ENCODE peak calls at places on chromosomes 11 and 22, in four cellular contexts. Z is AG04449, U is endodermal cell, V is RWPE2. J is an unnamed sample.

GRCh38 chr22:39237276-39238123 is 7.3 kb downstream of the PDGFB start:
- DNase-seq in Z (no peak), U (no peak), V (no peak), J (no peak)

GRCh38 chr11:972812-973211 is 47.1 kb downstream of the AP2A2 start:
- DNase-seq in Z (no peak), U (no peak), V (no peak), J (no peak)

GRCh38 chr11:68471360-68472340 is 11.1 kb downstream of the PPP6R3 start:
- DNase-seq in Z (peak), U (no peak), V (no peak), J (no peak)

GRCh38 chr11:64868904-64869570 is 9.4 kb downstream of the EHD1 start:
- DNase-seq in Z (no peak), U (no peak), V (peak), J (no peak)

GRCh38 chr22:17140022-17140421 is 18.9 kb upstream of the TMEM121B start:
- DNase-seq in Z (no peak), U (no peak), V (no peak), J (no peak)

GRCh38 chr11:6357222-6357621 is 33.1 kb upstream of the SMPD1 start:
- DNase-seq in Z (peak), U (no peak), V (no peak), J (no peak)

GRCh38 chr11:10606536-10607208 is 38.2 kb upstream of the LYVE1 start:
- DNase-seq in Z (peak), U (no peak), V (no peak), J (no peak)

GRCh38 chr22:33923660-33924246 is 3.5 kb upstream of the LARGE1 start:
- DNase-seq in Z (no peak), U (peak), V (no peak), J (peak)

GRCh38 chr11:804599-804964 is 449 bp downstream of the PIDD1 start:
- DNase-seq in Z (no peak), U (peak), V (no peak), J (no peak)

GRCh38 chr11:3939651-3940190 is 84.3 kb downstream of the STIM1 start:
- DNase-seq in Z (no peak), U (no peak), V (no peak), J (no peak)

GRCh38 chr11:79864882-79865281 is 424.1 kb upstream of the TENM4 start:
- DNase-seq in Z (no peak), U (no peak), V (no peak), J (no peak)

GRCh38 chr11:99260696-99261095 is 239.9 kb downstream of the CNTN5 start:
- DNase-seq in Z (no peak), U (no peak), V (no peak), J (no peak)
- TF ChIP-seq CTCF in Z (no peak), U (no peak), V (no peak), J (no peak)

GRCh38 chr11:104531894-104532293 is 366.4 kb downstream of the CASP12 start:
- DNase-seq in Z (no peak), U (no peak), V (no peak), J (no peak)

GRCh38 chr11:104529213-104529612 is 365.3 kb upstream of the PDGFD start:
- DNase-seq in Z (no peak), U (no peak), V (no peak), J (no peak)

GRCh38 chr11:104534268-104534667 is 364.0 kb downstream of the CASP12 start:
- DNase-seq in Z (no peak), U (no peak), V (no peak), J (no peak)

GRCh38 chr11:104529916-104530315 is 366.0 kb upstream of the PDGFD start:
- DNase-seq in Z (no peak), U (no peak), V (no peak), J (no peak)

GRCh38 chr11:104531075-104531474 is 367.1 kb upstream of the PDGFD start:
- DNase-seq in Z (no peak), U (peak), V (no peak), J (no peak)
- TF ChIP-seq CTCF in Z (no peak), U (peak), V (peak), J (no peak)

DNA sequence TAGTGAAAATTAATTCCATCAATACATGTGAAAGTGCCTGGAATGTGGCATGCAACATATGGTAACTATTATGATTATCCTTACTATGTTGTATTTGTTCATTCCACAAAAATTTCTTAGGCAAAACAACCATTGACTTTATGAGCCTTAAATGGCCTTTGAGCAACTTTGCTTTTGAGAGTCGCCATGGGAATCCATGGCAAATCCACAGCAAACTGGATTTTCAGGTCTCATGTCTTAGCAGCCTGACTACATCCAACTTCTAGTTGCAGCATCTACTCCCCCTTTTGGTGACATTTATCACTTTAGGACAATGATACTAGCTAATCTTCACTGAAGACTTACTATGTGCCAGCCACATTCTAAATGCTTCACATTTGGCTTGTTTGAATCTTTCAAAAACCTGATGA is 56.8 kb downstream of the SLC1A2 start:
- DNase-seq in Z (no peak), U (no peak), V (no peak), J (no peak)
- TF ChIP-seq CTCF in Z (no peak), U (peak), V (no peak), J (no peak)

GRCh38 chr22:46452195-46453005 is 85.0 kb downstream of the CELSR1 start:
- DNase-seq in Z (no peak), U (no peak), V (no peak), J (no peak)

GRCh38 chr22:46450931-46451660 is 86.3 kb downstream of the CELSR1 start:
- DNase-seq in Z (no peak), U (no peak), V (no peak), J (no peak)

GRCh38 chr22:46449974-46450745 is 87.3 kb downstream of the CELSR1 start:
- DNase-seq in Z (no peak), U (peak), V (no peak), J (no peak)

GRCh38 chr22:46453006-46453828 is 84.2 kb downstream of the CELSR1 start:
- DNase-seq in Z (no peak), U (no peak), V (peak), J (no peak)

DNA sequence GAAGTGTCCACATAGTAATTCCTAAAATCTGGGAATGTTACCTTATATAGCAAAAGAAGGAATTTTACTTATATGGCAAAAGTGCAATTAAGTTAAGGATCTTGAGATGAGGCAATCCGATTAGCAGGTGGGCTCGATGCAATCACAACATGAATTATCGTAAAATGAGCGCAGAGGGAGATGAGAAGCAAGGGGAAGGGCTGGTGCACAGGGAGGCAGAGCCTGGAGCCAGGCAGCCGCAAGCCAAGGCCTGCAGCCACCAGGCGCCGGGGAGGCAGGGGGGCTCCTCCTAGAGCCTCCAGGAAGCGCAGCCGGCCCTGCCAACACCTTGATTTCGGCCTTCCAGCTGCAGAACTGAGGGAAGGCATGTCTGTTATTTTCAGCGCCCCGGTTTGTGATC is 85.7 kb downstream of the CELSR1 start:
- DNase-seq in Z (no peak), U (no peak), V (no peak), J (no peak)
- TF ChIP-seq CTCF in Z (no peak), U (no peak), V (no peak), J (no peak)

DNA sequence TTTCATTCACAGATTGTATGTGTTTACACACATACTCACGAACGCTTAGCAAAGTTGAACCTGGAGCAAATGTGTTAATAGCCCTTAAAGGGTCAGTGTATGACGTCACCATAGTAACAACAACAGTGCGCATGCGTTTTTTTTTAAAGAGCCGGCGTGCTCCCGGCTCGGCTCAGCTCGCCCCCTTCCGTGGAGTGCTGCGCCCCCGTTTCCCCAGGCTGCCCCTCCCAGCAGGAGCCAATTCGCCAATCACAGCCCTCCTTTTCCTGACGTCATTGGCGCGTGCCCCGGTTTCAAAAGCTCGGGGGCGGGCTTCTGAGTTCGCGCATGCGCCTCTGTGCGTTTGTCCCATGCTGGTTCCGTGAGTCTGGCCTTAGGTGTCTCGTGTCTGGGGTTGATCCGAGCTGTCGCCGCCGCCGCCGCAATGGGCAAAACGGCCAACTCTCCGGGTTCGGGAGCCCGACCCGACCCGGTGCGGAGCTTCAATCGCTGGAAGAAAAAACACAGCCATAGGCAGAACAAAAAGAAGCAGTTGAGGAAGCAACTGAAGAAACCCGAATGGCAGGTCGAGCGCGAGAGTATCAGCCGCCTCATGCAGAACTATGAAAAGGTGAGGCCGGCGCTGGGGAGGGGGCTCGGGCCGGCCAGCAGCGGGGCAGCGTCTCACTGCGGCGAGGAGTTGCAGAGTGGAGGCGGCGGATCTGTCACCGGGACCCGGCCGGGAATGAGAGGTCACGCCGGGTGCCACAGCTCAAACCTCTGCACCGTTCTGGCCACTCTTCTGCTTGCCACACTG is at the start of gene DDX10:
- DNase-seq in Z (peak), U (peak), V (peak), J (peak)
- TF ChIP-seq CTCF in Z (peak), U (no peak), V (peak), J (no peak)

DNA sequence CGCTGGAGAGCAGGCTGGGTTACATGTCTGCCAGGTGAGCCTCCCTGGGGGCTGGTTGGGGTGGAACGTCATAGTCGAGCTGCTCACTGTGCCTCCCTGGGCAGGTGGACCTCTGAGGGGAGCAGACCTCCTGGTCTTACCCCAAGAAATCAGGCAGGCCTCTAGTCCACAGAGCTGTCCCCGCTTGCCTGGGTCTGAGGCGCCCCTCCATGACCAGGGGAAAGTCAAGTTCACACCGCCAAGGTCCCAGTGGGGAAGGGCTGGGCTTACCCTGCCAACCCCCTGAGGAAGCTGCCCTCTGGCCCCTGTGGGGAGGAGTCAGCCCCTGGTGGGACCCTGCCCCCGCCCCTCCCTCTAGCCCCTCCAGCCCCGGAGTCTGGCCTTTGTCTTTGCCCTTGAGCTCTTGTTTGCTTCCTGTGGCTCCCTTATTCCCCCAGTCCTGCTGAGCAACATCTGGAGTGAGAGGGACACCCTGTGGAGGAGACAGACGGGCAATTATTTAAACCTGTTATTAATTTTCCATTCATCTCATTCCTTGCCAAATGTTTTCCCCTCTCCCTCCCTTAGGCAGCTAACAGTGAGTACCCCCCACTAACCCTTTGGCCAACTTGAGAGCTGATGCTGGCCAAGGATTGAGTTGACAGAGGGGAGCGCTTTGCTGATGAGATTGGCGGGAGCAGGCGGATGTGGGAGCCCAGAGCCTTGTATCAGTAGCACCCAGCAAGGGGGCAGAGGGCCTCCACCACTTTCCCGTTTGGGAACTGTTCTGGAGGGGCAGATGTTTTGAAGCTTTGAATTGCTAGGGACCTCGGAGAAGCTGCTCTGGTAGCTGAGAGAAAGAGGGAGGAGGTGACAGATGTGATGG is 83.4 kb downstream of the CEP164 start:
- DNase-seq in Z (no peak), U (peak), V (no peak), J (no peak)
- TF ChIP-seq CTCF in Z (no peak), U (no peak), V (no peak), J (no peak)

GRCh38 chr22:29208502-29208862 is 2.8 kb downstream of the EMID1 start:
- DNase-seq in Z (no peak), U (no peak), V (no peak), J (no peak)
- TF ChIP-seq CTCF in Z (no peak), U (peak), V (no peak), J (peak)

GRCh38 chr22:31399211-31400022 is at the start of gene DRG1:
- DNase-seq in Z (peak), U (peak), V (peak), J (peak)
- TF ChIP-seq CTCF in Z (no peak), U (peak), V (no peak), J (no peak)

DNA sequence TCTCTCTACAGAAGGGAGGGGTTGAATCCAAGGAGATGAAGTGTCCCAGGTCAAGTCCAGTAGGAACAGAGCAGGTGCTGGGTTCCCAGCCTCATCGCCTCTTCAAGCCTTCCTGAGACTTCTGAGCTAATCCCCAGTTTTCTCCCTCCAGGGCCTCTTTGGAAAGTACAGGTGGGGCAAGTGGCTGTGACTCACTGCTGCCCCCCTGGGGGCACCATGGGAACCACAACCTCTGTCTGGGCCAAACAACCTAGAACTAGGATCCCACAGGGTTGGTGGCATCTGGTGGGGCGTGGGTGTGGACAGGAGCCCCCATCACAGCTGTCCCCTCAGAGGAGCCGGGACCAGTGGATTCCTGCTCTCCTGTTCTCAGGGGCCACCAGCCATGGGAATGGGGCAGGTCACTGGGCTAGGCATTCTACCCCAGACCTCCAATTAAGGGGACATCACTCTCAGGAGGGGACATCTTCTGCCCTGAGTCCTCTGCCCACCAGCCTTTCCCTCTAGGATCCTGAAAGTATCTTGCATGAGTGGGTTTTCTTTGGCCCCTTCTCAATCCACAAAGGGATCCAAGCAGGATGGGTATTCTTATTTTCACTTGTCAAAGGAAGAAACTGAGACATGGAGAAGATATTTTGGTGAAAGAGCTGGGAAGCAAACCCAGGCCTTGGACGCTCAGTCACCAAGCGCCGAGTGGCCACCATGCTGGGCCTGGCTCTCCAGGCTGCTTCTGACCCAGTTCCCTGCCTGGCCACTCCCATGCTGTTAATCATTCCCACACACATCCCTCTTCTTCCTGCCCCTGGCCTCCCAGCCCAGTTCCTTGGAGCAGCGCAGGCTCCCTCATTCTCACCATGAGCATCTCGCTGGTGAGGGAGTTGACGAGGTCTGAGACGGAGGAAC is 23.8 kb downstream of the LRRC10B start:
- DNase-seq in Z (no peak), U (peak), V (no peak), J (peak)
- TF ChIP-seq CTCF in Z (peak), U (peak), V (peak), J (peak)

DNA sequence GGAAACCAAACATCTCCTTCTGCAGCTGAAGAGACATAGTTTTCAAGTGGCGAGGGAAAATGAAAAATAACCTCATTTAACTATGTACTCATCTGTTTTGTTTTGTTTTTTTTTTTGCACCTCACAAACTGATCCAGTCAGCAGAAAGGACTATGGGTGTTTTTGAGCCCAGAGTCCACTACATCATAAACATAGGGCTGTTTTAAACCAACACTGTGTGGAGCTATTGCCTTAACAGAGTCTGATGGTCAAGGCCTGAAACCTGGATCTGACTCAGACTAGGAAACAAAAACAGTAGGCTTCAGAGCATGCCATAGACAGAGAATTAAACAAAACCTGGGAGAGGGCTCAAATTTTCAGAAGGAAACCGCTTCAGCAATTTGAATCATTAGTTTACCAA is 99.3 kb upstream of the FSHB start:
- DNase-seq in Z (no peak), U (no peak), V (no peak), J (no peak)
- TF ChIP-seq CTCF in Z (no peak), U (no peak), V (no peak), J (no peak)

J was measured in progenitor cell of endocrine pancreas.